ENCODE peak calls at places on chromosome 16, in nine cellular contexts. H is uterus, W is WTC11, I is HFFc6, J is B cell, D is H1, K is Peyer's patch, C is thoracic aorta, U is AG09319. X is an unnamed sample.

GRCh38 chr16:10923650-10924214 is 18.5 kb downstream of the DEXI start:
- DNase-seq in J (no peak), H (no peak), W (no peak), I (no peak), C (peak; percentile 31), D (no peak), U (no peak), K (peak; percentile 78), X (no peak)

GRCh38 chr16:21708533-21709115 is 44.9 kb downstream of the OTOA start:
- DNase-seq in K (peak; percentile 53), C (peak; percentile 21), W (peak; percentile 82), U (peak; percentile 31), I (peak; percentile 45), H (peak; percentile 73), D (peak; percentile 90), J (peak; percentile 87), X (peak; percentile 78)

GRCh38 chr16:9495824-9496223 is 404.4 kb downstream of the HAPSTR1 start:
- DNase-seq in H (no peak), C (no peak), I (no peak), U (no peak), J (no peak), D (no peak), K (no peak), W (no peak), X (no peak)

GRCh38 chr16:22194707-22195444 is 11.2 kb upstream of the EEF2K start:
- DNase-seq in J (peak; percentile 68), K (no peak), C (no peak), W (no peak), U (no peak), D (no peak), I (no peak), H (no peak), X (no peak)

GRCh38 chr16:69709456-69710084 is 16.8 kb downstream of the NQO1 start:
- DNase-seq in H (no peak), D (peak; percentile 38), U (no peak), C (no peak), W (no peak), J (no peak), K (no peak), I (peak; percentile 64), X (peak; percentile 54)

GRCh38 chr16:74792225-74792624 is 17.6 kb upstream of the FA2H start:
- DNase-seq in J (no peak), D (no peak), K (no peak), C (no peak), W (no peak), I (no peak), U (no peak), H (no peak), X (no peak)

GRCh38 chr16:8905168-8905762 is 23.1 kb downstream of the LITAFD start:
- DNase-seq in U (no peak), C (no peak), K (no peak), W (no peak), I (peak; percentile 28), H (no peak), J (no peak), D (no peak), X (no peak)

GRCh38 chr16:89189358-89190025 is 10.8 kb downstream of the SLC22A31 start:
- DNase-seq in C (no peak), I (no peak), U (no peak), D (no peak), W (no peak), K (no peak), J (peak; percentile 32), H (no peak), X (no peak)

GRCh38 chr16:79269211-79269863 is 331.2 kb downstream of the MAF start:
- DNase-seq in K (no peak), U (no peak), I (no peak), D (no peak), W (no peak), J (no peak), H (no peak), C (no peak), X (peak; percentile 50)

GRCh38 chr16:50858376-50858775 is 116.5 kb downstream of the CYLD start:
- DNase-seq in J (no peak), U (no peak), D (peak; percentile 39), W (no peak), H (no peak), I (no peak), K (no peak), C (no peak), X (no peak)

GRCh38 chr16:11398136-11398535 is 52.9 kb downstream of the RMI2 start:
- DNase-seq in K (no peak), W (no peak), I (no peak), C (no peak), J (no peak), U (no peak), D (no peak), H (no peak), X (no peak)

GRCh38 chr16:4496305-4496704 is 20.1 kb downstream of the HMOX2 start:
- DNase-seq in K (no peak), W (no peak), J (no peak), U (no peak), I (peak; percentile 96), C (no peak), H (no peak), D (no peak), X (no peak)

GRCh38 chr16:53219795-53220194 is 165.0 kb downstream of the CHD9 start:
- DNase-seq in W (no peak), H (no peak), C (no peak), D (no peak), K (no peak), J (no peak), U (no peak), I (peak; percentile 4), X (no peak)

GRCh38 chr16:88649195-88649923 is 1.5 kb downstream of the CYBA start:
- DNase-seq in H (no peak), K (no peak), J (no peak), C (no peak), W (no peak), D (no peak), I (no peak), U (no peak), X (no peak)

GRCh38 chr16:76535-77272 is 1.3 kb upstream of the MPG start:
- DNase-seq in H (peak; percentile 76), D (no peak), C (peak; percentile 74), J (no peak), U (peak; percentile 77), W (no peak), K (peak; percentile 79), I (peak; percentile 77), X (peak; percentile 63)

GRCh38 chr16:59754854-59755253 is 1020.7 kb upstream of the GOT2 start:
- DNase-seq in H (no peak), U (no peak), K (no peak), C (no peak), D (no peak), W (no peak), J (no peak), I (no peak), X (no peak)

GRCh38 chr16:87223656-87224248 is 93.4 kb downstream of the C16orf95 start:
- DNase-seq in I (no peak), J (no peak), D (no peak), U (no peak), K (no peak), H (no peak), C (no peak), W (no peak), X (no peak)

DNA sequence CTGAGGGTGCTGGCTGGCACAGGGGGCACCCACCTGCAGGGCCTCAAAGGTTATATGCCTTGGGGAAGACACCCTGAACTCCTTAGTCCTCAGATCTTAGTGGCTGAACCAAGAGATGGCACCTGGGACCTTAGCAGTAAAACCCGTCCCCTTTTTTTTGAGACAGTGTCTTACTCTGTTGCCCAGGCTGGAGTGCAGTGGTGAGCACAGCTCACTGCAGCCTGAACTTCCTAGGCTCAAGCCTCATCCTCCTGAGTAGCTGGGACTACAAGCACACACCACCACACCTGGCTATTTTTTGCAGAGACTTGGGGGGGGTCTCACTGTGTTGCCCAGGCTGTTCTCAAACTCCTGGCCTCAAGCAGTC is 237.2 kb downstream of the MRTFB start:
- DNase-seq in D (no peak), H (no peak), C (no peak), I (no peak), W (no peak), U (no peak), J (no peak), K (no peak), X (no peak)
- TF ChIP-seq CTCF in D (no peak), H (no peak), C (no peak), I (peak; percentile 16), W (no peak), U (no peak), J (no peak), K (no peak), X (no peak)

GRCh38 chr16:19460397-19460796 is 42.7 kb downstream of the TMC5 start:
- DNase-seq in J (no peak), C (no peak), W (no peak), D (no peak), K (no peak), I (no peak), U (no peak), H (no peak), X (no peak)
- TF ChIP-seq CTCF in J (no peak), C (no peak), W (no peak), D (no peak), K (no peak), I (no peak), U (no peak), H (no peak), X (no peak)

DNA sequence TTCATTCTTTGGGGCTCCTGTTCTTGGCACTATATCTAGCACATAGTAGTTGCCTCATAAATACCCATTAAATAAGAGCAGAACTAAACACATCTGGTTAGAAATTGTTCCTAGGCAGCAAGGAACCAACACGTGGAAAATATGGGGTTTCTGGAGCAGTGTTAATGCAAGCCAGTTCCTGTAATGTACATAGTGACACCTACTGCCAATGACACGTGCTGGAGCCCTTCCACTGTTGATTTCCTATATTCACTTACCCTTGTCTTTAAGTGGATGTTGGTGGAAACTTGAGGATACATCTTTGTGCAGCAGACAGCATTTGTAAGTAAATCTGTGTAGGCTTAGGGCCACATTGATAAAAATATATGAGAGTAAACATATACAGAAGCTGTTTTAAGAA is 1.6 kb upstream of the IRF8 start:
- DNase-seq in D (no peak), K (no peak), W (no peak), I (no peak), C (no peak), H (no peak), J (peak; percentile 40), U (no peak), X (peak; percentile 37)
- TF ChIP-seq CTCF in D (no peak), K (no peak), W (no peak), I (no peak), C (no peak), H (no peak), J (no peak), U (no peak), X (peak; percentile 16)

DNA sequence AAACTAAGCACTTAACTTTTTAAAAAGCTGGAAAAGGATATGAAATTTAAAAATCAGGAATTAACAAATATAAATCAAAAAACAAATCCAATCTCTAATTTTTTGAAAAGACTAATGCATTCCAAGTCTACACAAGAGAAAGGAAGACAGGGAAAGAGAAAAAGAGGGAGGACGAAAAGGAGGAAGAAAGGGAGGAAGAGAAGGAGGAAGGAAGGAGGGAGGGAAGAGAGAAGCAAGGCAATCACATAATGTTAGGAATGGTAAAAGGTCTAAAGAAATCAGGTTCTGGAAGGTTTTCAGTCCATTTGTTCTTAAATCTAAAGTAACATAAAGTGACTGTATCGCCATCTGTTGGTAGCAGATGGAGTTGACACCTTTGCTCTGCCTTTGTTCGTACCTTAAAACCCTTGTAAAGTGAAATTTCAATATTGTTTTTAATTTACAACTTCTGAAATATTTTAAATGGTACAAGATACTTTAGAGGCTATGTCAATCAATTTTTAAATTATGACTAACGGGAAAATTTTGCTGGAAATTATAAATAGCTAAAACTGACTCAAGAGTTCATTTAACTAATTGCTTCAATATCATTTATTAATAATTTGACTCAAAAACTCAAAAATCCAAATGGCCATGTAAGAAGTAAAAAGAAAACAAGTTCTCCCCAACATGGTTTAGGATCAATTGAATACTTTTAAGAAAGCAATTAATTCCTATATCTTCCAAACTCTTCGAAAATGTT is 20.4 kb upstream of the CDYL2 start:
- DNase-seq in H (no peak), D (no peak), J (no peak), U (peak; percentile 27), K (no peak), C (no peak), W (peak; percentile 17), I (peak; percentile 45), X (peak; percentile 47)
- TF ChIP-seq CTCF in H (peak; percentile 32), D (peak; percentile 31), J (peak; percentile 95), U (peak; percentile 81), K (peak; percentile 83), C (peak; percentile 30), W (peak; percentile 60), I (peak; percentile 90), X (peak; percentile 67)